ENCODE peak calls at places on chromosomes 13 and 19, in five cellular contexts. M is A549, H is body of pancreas, L is fibroblast of lung, A is right atrium auricular region. B is an unnamed sample.

GRCh38 chr13:36549771-36550170 is 117.5 kb downstream of the CCNA1 start:
- DNase-seq in H (no peak), A (no peak), L (no peak), M (no peak), B (no peak)

GRCh38 chr13:49869514-49869913 is 66.6 kb downstream of the SPRYD7 start:
- DNase-seq in H (peak; percentile 22), L (peak; percentile 20), A (no peak), M (no peak), B (no peak)

GRCh38 chr19:46006411-46006810 is 11.1 kb downstream of the CCDC61 start:
- DNase-seq in M (no peak), H (no peak), A (no peak), L (no peak), B (no peak)

GRCh38 chr13:98142427-98143156 is at the start of gene FARP1:
- DNase-seq in A (no peak), H (peak; percentile 90), M (peak; percentile 48), L (peak; percentile 64), B (peak; percentile 74)

GRCh38 chr13:111474136-111475002 is 153.9 kb downstream of the TEX29 start:
- DNase-seq in H (peak; percentile 31), L (peak; percentile 19), M (peak; percentile 58), A (peak; percentile 50), B (no peak)

GRCh38 chr13:109869312-109870237 is 83.2 kb upstream of the IRS2 start:
- DNase-seq in H (peak; percentile 89), A (peak; percentile 86), L (peak; percentile 70), M (peak; percentile 70), B (peak; percentile 60)

GRCh38 chr13:31891472-31891871 is 140.1 kb upstream of the FRY start:
- DNase-seq in M (no peak), H (peak; percentile 23), A (no peak), L (no peak), B (peak; percentile 40)

GRCh38 chr13:34943675-34944634 is 1.9 kb downstream of the NBEA start:
- DNase-seq in M (no peak), A (no peak), H (no peak), L (no peak), B (no peak)

GRCh38 chr13:77565635-77566034 is 30.1 kb downstream of the SCEL start:
- DNase-seq in H (no peak), A (no peak), L (peak; percentile 23), M (peak; percentile 4), B (no peak)

GRCh38 chr19:2500861-2501260 is 24.9 kb downstream of the GADD45B start:
- DNase-seq in H (no peak), M (no peak), L (no peak), A (no peak), B (no peak)

GRCh38 chr13:44191504-44192171 is 182.0 kb upstream of the SERP2 start:
- DNase-seq in M (no peak), H (peak; percentile 69), L (peak; percentile 67), A (peak; percentile 78), B (no peak)

GRCh38 chr13:51729853-51730553 is 74.0 kb downstream of the DHRS12 start:
- DNase-seq in A (peak; percentile 85), L (peak; percentile 88), H (no peak), M (no peak), B (no peak)

GRCh38 chr19:45113628-45114027 is 20.6 kb downstream of the PPP1R37 start:
- DNase-seq in H (peak; percentile 48), M (no peak), A (no peak), L (no peak), B (no peak)

GRCh38 chr13:110576736-110577476 is 15.4 kb upstream of the RAB20 start:
- DNase-seq in A (no peak), H (peak; percentile 49), M (no peak), L (no peak), B (no peak)

GRCh38 chr13:28636078-28636477 is 22.9 kb upstream of the POMP start:
- DNase-seq in A (no peak), M (no peak), L (peak; percentile 73), H (no peak), B (no peak)

GRCh38 chr19:52094526-52094925 is 1.0 kb downstream of the ZNF841 start:
- DNase-seq in A (no peak), H (no peak), M (no peak), L (no peak), B (no peak)

GRCh38 chr13:20149762-20150161 is 11.1 kb downstream of the GJA3 start:
- DNase-seq in H (no peak), M (no peak), A (no peak), L (no peak), B (no peak)

GRCh38 chr19:39052846-39053245 is 20.5 kb upstream of the FBXO27 start:
- DNase-seq in A (no peak), L (no peak), H (no peak), M (no peak), B (no peak)

GRCh38 chr13:81133066-81133465 is 792.1 kb upstream of the SPRY2 start:
- DNase-seq in M (no peak), A (no peak), L (peak; percentile 83), H (no peak), B (no peak)

GRCh38 chr19:20928371-20928770 is 5.3 kb downstream of the ZNF85 start:
- DNase-seq in H (no peak), M (no peak), L (peak; percentile 99), A (no peak), B (no peak)

GRCh38 chr13:113864303-113864890 is 521 bp upstream of the GAS6 start:
- DNase-seq in M (no peak), H (no peak), A (no peak), L (no peak), B (no peak)

GRCh38 chr13:101575591-101575990 is 123.1 kb downstream of the ITGBL1 start:
- DNase-seq in L (no peak), H (no peak), M (no peak), A (no peak), B (no peak)

GRCh38 chr13:46866150-46866549 is 30.7 kb downstream of the HTR2A start:
- DNase-seq in L (peak; percentile 21), M (no peak), H (peak; percentile 5), A (peak; percentile 61), B (peak; percentile 77)

GRCh38 chr13:46339035-46339666 is 47.9 kb downstream of the RUBCNL start:
- DNase-seq in L (peak; percentile 91), M (no peak), H (peak; percentile 13), A (peak; percentile 55), B (peak; percentile 66)

GRCh38 chr19:5827342-5827890 is 12.1 kb downstream of the FUT6 start:
- DNase-seq in L (no peak), H (no peak), M (no peak), A (no peak), B (no peak)

GRCh38 chr13:28679628-28680027 is 20.7 kb downstream of the POMP start:
- DNase-seq in A (no peak), L (peak; percentile 14), H (no peak), M (no peak), B (no peak)

GRCh38 chr19:29476528-29476927 is 49.3 kb upstream of the VSTM2B start:
- DNase-seq in L (no peak), A (no peak), H (no peak), M (no peak), B (no peak)

GRCh38 chr19:29477831-29478577 is 47.8 kb upstream of the VSTM2B start:
- DNase-seq in H (no peak), A (no peak), L (no peak), M (no peak), B (no peak)

GRCh38 chr19:29480507-29480906 is 45.3 kb upstream of the VSTM2B start:
- DNase-seq in L (no peak), M (no peak), H (no peak), A (no peak), B (peak; percentile 36)

GRCh38 chr19:29479941-29480340 is 45.9 kb upstream of the VSTM2B start:
- DNase-seq in L (no peak), M (no peak), A (no peak), H (no peak), B (peak; percentile 40)

DNA sequence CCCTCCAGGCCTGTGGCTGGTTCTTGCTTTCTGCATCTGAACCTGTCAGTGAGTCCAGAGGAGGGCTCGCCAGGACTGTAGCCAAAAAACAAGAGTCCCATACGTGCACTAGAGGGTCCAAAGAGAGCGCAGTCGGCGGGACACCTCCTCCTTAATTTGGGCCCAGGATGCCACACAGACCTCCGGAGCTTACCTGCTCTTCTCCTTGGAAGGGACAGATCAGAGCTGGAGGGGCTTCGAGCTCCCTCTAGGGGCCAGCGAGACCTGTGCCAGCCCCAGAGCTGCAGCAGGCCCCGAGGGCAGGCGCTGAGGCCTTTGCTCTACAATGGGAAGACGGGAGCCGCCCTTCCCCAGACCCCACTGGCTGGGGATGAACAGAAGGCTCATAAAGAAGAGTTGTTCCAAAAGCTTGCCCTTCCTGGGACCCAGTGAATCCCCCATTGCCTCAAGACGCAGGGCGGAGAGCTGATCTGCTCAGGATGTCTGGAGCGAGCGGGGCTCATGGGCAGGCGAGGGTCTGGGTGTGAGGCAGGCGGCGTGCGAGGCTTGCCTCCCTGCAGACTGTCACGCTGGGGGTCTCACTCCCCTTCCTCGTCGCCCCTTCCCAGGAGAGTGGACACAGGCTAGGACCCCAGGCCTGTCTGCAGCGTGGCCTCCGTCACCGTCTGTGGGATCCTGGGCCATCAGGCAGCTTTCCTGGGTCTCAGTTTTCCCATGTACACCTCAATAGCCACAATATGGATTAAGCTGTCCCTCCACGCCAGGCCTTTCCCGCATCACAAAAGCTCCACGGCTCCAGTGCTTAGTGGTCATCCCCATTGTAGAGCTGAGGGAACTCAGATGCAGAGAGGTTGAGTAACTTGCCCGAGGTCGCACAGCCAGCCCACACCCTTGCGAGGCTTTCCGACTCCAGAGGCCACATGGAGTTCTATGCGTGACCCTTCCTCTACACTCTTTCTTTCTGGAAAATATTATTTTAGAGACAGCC is 46.9 kb upstream of the VSTM2B start:
- DNase-seq in L (no peak), H (peak; percentile 12), M (peak; percentile 55), A (no peak), B (no peak)
- TF ChIP-seq CTCF in L (no peak), H (no peak), M (peak; percentile 40), A (peak; percentile 41), B (no peak)

DNA sequence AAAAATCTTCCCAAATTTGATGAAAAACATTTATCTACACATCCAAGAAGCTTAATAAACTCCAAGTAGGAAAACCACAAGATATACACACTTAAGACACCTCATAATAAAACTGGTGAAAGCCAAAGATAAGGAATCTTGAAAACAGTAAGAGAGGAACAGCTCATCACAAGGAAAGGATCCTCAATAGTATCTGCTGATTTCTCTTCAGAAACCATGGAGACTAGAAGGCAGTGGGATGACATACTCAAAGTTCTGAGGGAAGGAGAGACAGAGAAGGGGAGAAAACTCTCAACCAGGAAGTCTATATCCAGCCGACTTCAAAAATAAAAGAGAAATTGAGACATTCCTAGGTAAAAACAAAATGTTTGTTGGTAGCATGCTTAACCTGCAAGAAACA is 45.7 kb downstream of the LNX2 start:
- DNase-seq in M (no peak), H (no peak), L (no peak), A (no peak), B (no peak)
- H3K4me3 ChIP-seq in M (no peak overlapping the region), H (no peak overlapping the region), L (no peak overlapping the region), A (no peak overlapping the region), B (no peak overlapping the region)

GRCh38 chr13:42671502-42671901 is 97.5 kb downstream of the TNFSF11 start:
- DNase-seq in L (no peak), A (no peak), H (no peak), M (no peak), B (no peak)

DNA sequence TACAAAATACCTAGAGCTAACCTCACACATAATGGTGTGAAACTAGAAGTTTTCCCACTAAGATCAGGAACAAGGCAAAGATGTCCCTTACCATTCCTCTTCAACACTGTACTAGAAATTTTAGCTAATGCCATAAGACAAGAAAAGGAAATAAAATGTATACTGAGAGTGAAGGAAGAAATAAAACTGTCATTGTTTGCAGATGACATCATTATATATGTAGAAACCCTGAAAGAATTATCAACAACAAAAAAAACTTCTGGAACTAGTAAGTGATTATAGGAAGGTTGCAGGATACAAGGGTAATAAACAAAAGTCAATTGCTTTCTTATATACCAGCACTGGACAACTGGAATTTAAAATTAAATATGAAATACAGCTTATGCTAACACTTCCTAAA is 93.7 kb downstream of the TNFSF11 start:
- DNase-seq in A (no peak), H (no peak), L (no peak), M (no peak), B (no peak)
- TF ChIP-seq CTCF in A (no peak), H (no peak), L (no peak), M (no peak), B (no peak)

GRCh38 chr19:13986348-13986904 is 19.7 kb downstream of the RFX1 start:
- DNase-seq in M (no peak), H (peak; percentile 67), L (no peak), A (peak; percentile 90), B (peak; percentile 93)
- H3K4me3 ChIP-seq in M (no peak overlapping the region), H (no peak overlapping the region), L (no peak overlapping the region), A (peak overlapping the region; percentile 3), B (peak overlapping the region; percentile 5)